ENCODE peak calls at places on chromosomes 13 and 19, in five cellular contexts. V is naive thymus-derived CD8-positive, alpha-beta T cell; Z is pulmonary artery endothelial cell; Q is glutamatergic neuron; P is COR-L47. O is an unnamed sample.

GRCh38 chr19:39157275-39157996 is 31.9 kb downstream of the PAK4 start:
- DNase-seq in Q (no peak), V (no peak), Z (no peak), P (no peak), O (no peak)

GRCh38 chr13:94825507-94825906 is 113.2 kb upstream of the SOX21 start:
- DNase-seq in P (peak; percentile 73), V (no peak), Q (peak; percentile 45), Z (no peak), O (peak; percentile 47)

GRCh38 chr13:48731957-48732569 is 78.3 kb downstream of the CYSLTR2 start:
- DNase-seq in Z (no peak), V (peak; percentile 42), P (no peak), Q (peak; percentile 59), O (peak; percentile 39)

GRCh38 chr19:45863840-45864628 is at the start of gene FOXA3:
- DNase-seq in P (peak; percentile 37), Z (no peak), V (peak; percentile 51), Q (peak; percentile 51), O (peak; percentile 86)

GRCh38 chr19:4059931-4060620 is 6.6 kb downstream of the ZBTB7A start:
- DNase-seq in V (peak; percentile 36), Q (peak; percentile 52), Z (no peak), P (no peak), O (no peak)

GRCh38 chr13:73938375-73939070 is 195.7 kb downstream of the KLF12 start:
- DNase-seq in Z (peak; percentile 59), P (no peak), Q (no peak), V (no peak), O (peak; percentile 9)

GRCh38 chr19:964116-964520 is 20.0 kb upstream of the WDR18 start:
- DNase-seq in Q (no peak), Z (no peak), P (no peak), V (no peak), O (no peak)

GRCh38 chr19:1579222-1579621 is 11.1 kb upstream of the MEX3D start:
- DNase-seq in V (no peak), P (no peak), Q (no peak), Z (no peak), O (no peak)

GRCh38 chr13:112586334-112586733 is 1.6 kb downstream of the TUBGCP3 start:
- DNase-seq in P (no peak), Z (no peak), Q (no peak), V (no peak), O (peak; percentile 33)

GRCh38 chr13:71320452-71320851 is 546.6 kb downstream of the DACH1 start:
- DNase-seq in Q (peak; percentile 17), P (peak; percentile 6), V (no peak), Z (peak; percentile 11), O (peak; percentile 69)

GRCh38 chr19:11195169-11195568 is 2.2 kb downstream of the KANK2 start:
- DNase-seq in Q (no peak), V (no peak), Z (no peak), P (no peak), O (peak; percentile 37)

GRCh38 chr13:60448907-60449510 is 52.0 kb downstream of the TDRD3 start:
- DNase-seq in Z (peak; percentile 20), P (peak; percentile 3), V (peak; percentile 3), Q (no peak), O (peak; percentile 68)

GRCh38 chr19:17504456-17504855 is 7.0 kb upstream of the PGLS start:
- DNase-seq in P (no peak), Q (no peak), V (no peak), Z (no peak), O (no peak)

GRCh38 chr13:53822136-53822535 is 793.5 kb downstream of the OLFM4 start:
- DNase-seq in P (no peak), Z (no peak), V (no peak), Q (no peak), O (no peak)

GRCh38 chr13:101627556-101627943 is 175.1 kb downstream of the ITGBL1 start:
- DNase-seq in P (no peak), Z (no peak), Q (no peak), V (no peak), O (no peak)

GRCh38 chr13:114105351-114106225 is 26.8 kb downstream of the RASA3 start:
- DNase-seq in P (no peak), V (no peak), Q (no peak), Z (no peak), O (no peak)

GRCh38 chr19:7978196-7978825 is 27.1 kb downstream of the ELAVL1 start:
- DNase-seq in P (no peak), V (no peak), Z (no peak), Q (no peak), O (no peak)

GRCh38 chr19:45090034-45090433 is 2.9 kb upstream of the PPP1R37 start:
- DNase-seq in Z (no peak), P (no peak), Q (no peak), V (no peak), O (no peak)

GRCh38 chr19:30880151-30880550 is 469.1 kb downstream of the TSHZ3 start:
- DNase-seq in Q (no peak), Z (no peak), P (no peak), V (no peak), O (no peak)

GRCh38 chr13:60509601-60510386 is 112.8 kb downstream of the TDRD3 start:
- DNase-seq in Z (peak; percentile 19), P (no peak), V (no peak), Q (no peak), O (peak; percentile 34)

GRCh38 chr19:58003153-58003828 is 671 bp upstream of the ZNF606 start:
- DNase-seq in Q (no peak), V (no peak), P (no peak), Z (no peak), O (no peak)

GRCh38 chr13:79709526-79709925 is 228.6 kb downstream of the NDFIP2 start:
- DNase-seq in Q (no peak), V (no peak), P (no peak), Z (no peak), O (no peak)

GRCh38 chr13:39130298-39130697 is 92.0 kb downstream of the NHLRC3 start:
- DNase-seq in Q (no peak), V (no peak), Z (no peak), P (no peak), O (peak; percentile 61)

GRCh38 chr13:23707674-23708073 is 137.5 kb downstream of the TNFRSF19 start:
- DNase-seq in P (no peak), Z (peak; percentile 8), V (no peak), Q (no peak), O (peak; percentile 38)

GRCh38 chr13:71513414-71514063 is 353.5 kb downstream of the DACH1 start:
- DNase-seq in Z (no peak), Q (peak; percentile 39), P (no peak), V (no peak), O (peak; percentile 96)

GRCh38 chr13:47249296-47249695 is 352.4 kb upstream of the HTR2A start:
- DNase-seq in Q (no peak), V (no peak), P (no peak), Z (no peak), O (no peak)

GRCh38 chr13:19860884-19861655 is 2.4 kb downstream of the ZMYM5 start:
- DNase-seq in P (no peak), Z (no peak), V (no peak), Q (no peak), O (peak; percentile 9)

GRCh38 chr13:96958286-96958891 is 35.9 kb downstream of the OXGR1 start:
- DNase-seq in Q (no peak), P (peak; percentile 63), Z (no peak), V (no peak), O (peak; percentile 64)

GRCh38 chr19:13932911-13933393 is 5.3 kb downstream of the PODNL1 start:
- DNase-seq in Q (no peak), V (no peak), Z (no peak), P (no peak), O (peak; percentile 24)

GRCh38 chr19:17294051-17294891 is 9.0 kb downstream of the ABHD8 start:
- DNase-seq in Z (no peak), P (peak; percentile 6), Q (peak; percentile 67), V (peak; percentile 16), O (peak; percentile 61)

GRCh38 chr19:19109601-19110000 is 28.7 kb downstream of the TMEM161A start:
- DNase-seq in V (no peak), P (no peak), Z (no peak), Q (no peak), O (no peak)

GRCh38 chr13:20274466-20274865 is 42.3 kb upstream of the GJB6 start:
- DNase-seq in Q (no peak), V (no peak), P (no peak), Z (no peak), O (no peak)

GRCh38 chr13:27130223-27131015 is 41.2 kb downstream of the USP12 start:
- DNase-seq in P (no peak), Q (no peak), Z (no peak), V (no peak), O (no peak)

GRCh38 chr13:60351816-60352215 is 45.2 kb upstream of the TDRD3 start:
- DNase-seq in Z (no peak), V (no peak), P (no peak), Q (no peak), O (no peak)

GRCh38 chr19:4388171-4389063 is 11.9 kb downstream of the SH3GL1 start:
- DNase-seq in Q (no peak), P (no peak), V (no peak), Z (no peak), O (no peak)

GRCh38 chr19:18999896-19000620 is 33.3 kb downstream of the SUGP2 start:
- DNase-seq in Z (no peak), V (no peak), P (no peak), Q (peak; percentile 41), O (no peak)

GRCh38 chr13:59360108-59360507 is 803.6 kb downstream of the DIAPH3 start:
- DNase-seq in Q (no peak), Z (no peak), V (no peak), P (no peak), O (peak; percentile 54)

GRCh38 chr13:76708138-76708537 is 178.1 kb downstream of the KCTD12 start:
- DNase-seq in Z (no peak), P (no peak), Q (no peak), V (no peak), O (no peak)

GRCh38 chr13:63455938-63456337 is 2040.3 kb upstream of the PCDH20 start:
- DNase-seq in Z (no peak), P (no peak), V (no peak), Q (no peak), O (peak; percentile 43)

GRCh38 chr19:7595466-7596133 is at the start of gene CAMSAP3:
- DNase-seq in Z (no peak), V (peak; percentile 58), P (peak; percentile 71), Q (peak; percentile 74), O (peak; percentile 92)